ENCODE peak calls at places on chromosomes 16 and 17, in eight cellular contexts. G is IMR-90; C is HCT116; F is heart left ventricle; O is GM12878; E is Panc1; T is lung; R is CD4-positive, alpha-beta T cell. K is an unnamed sample.

GRCh38 chr16:55043499-55043898 is 112.8 kb downstream of the IRX5 start:
- ATAC-seq in O (no peak), E (no peak), T (no peak), R (no peak), C (no peak), G (no peak), F (no peak), K (no peak)

GRCh38 chr17:19433240-19433639 is 22.2 kb downstream of the RNF112 start:
- ATAC-seq in E (no peak), F (no peak), G (no peak), O (no peak), R (no peak), C (no peak), T (no peak), K (no peak)

GRCh38 chr16:11582157-11582814 is 4.4 kb downstream of the LITAF start:
- ATAC-seq in F (no peak), G (no peak), R (no peak), T (no peak), E (no peak), O (peak), C (no peak), K (no peak)

GRCh38 chr17:78131172-78132085 is 858 bp downstream of the TMC8 start:
- ATAC-seq in F (no peak), R (no peak), C (peak), T (no peak), E (no peak), O (peak), G (peak), K (no peak)

GRCh38 chr16:12245088-12245922 is 268.8 kb downstream of the SNX29 start:
- ATAC-seq in F (no peak), E (no peak), G (no peak), O (no peak), T (no peak), C (no peak), R (no peak), K (no peak)

GRCh38 chr16:13906426-13907089 is 13.4 kb upstream of the ERCC4 start:
- ATAC-seq in R (no peak), E (peak), G (no peak), O (peak), F (no peak), T (no peak), C (peak), K (no peak)

GRCh38 chr17:6468051-6468790 is 24.0 kb downstream of the PIMREG start:
- ATAC-seq in C (no peak), G (no peak), F (no peak), R (no peak), O (no peak), T (no peak), E (no peak), K (no peak)

GRCh38 chr17:14545156-14545906 is 244.4 kb downstream of the HS3ST3B1 start:
- ATAC-seq in E (no peak), T (no peak), O (no peak), C (no peak), G (no peak), R (no peak), F (no peak), K (no peak)

GRCh38 chr17:32840241-32840640 is 36.7 kb downstream of the MYO1D start:
- ATAC-seq in G (no peak), R (no peak), E (no peak), F (no peak), C (no peak), T (no peak), O (no peak), K (no peak)

GRCh38 chr16:57889960-57890751 is 80.8 kb downstream of the CNGB1 start:
- ATAC-seq in T (peak), C (no peak), E (no peak), G (peak), F (peak), R (no peak), O (no peak), K (peak)

GRCh38 chr16:54176376-54176901 is 110.1 kb downstream of the IRX3 start:
- ATAC-seq in G (peak), C (no peak), R (no peak), O (no peak), F (no peak), E (no peak), T (no peak), K (no peak)

GRCh38 chr16:17529982-17530760 is 59.4 kb upstream of the XYLT1 start:
- ATAC-seq in C (no peak), T (no peak), E (no peak), G (no peak), R (peak), O (peak), F (no peak), K (no peak)

GRCh38 chr16:87733190-87733589 is 32.6 kb downstream of the KLHDC4 start:
- ATAC-seq in G (no peak), E (no peak), T (no peak), F (no peak), R (peak), C (no peak), O (no peak), K (no peak)

GRCh38 chr17:3879181-3879580 is 13.7 kb downstream of the CAMKK1 start:
- ATAC-seq in O (no peak), T (no peak), C (no peak), R (no peak), F (peak), G (peak), E (no peak), K (peak)

GRCh38 chr17:75614556-75615270 is 18.5 kb upstream of the SMIM5 start:
- ATAC-seq in E (no peak), T (no peak), G (no peak), R (no peak), C (no peak), O (no peak), F (no peak), K (no peak)

GRCh38 chr16:88526906-88527185 is 43.4 kb upstream of the ZC3H18 start:
- ATAC-seq in G (no peak), C (peak), O (peak), F (peak), R (no peak), E (peak), T (no peak), K (no peak)

GRCh38 chr16:68369697-68370096 is 58.9 kb downstream of the PRMT7 start:
- ATAC-seq in G (no peak), T (no peak), O (peak), F (no peak), E (no peak), R (peak), C (no peak), K (no peak)

GRCh38 chr17:18281815-18282214 is 21.4 kb downstream of the MIEF2 start:
- ATAC-seq in F (no peak), R (no peak), O (no peak), E (no peak), T (no peak), C (no peak), G (no peak), K (no peak)

GRCh38 chr16:35525979-35526590 is 2066.7 kb downstream of the TP53TG3F start:
- ATAC-seq in F (no peak), T (no peak), G (no peak), C (no peak), E (no peak), R (no peak), O (no peak), K (no peak)

GRCh38 chr17:81427446-81428120 is 32.3 kb downstream of the BAHCC1 start:
- ATAC-seq in R (peak), F (peak), G (no peak), C (no peak), T (no peak), O (no peak), E (peak), K (no peak)

GRCh38 chr17:82843904-82844640 is 4.2 kb upstream of the ZNF750 start:
- ATAC-seq in G (no peak), C (no peak), F (no peak), E (no peak), T (no peak), R (no peak), O (no peak), K (no peak)

GRCh38 chr17:50063516-50064252 is 7.8 kb downstream of the ITGA3 start:
- ATAC-seq in R (no peak), F (no peak), O (no peak), G (no peak), E (peak), T (no peak), C (no peak), K (no peak)

GRCh38 chr17:74512041-74512440 is 19.2 kb downstream of the CD300LB start:
- ATAC-seq in R (no peak), C (no peak), F (peak), E (no peak), O (no peak), T (no peak), G (no peak), K (no peak)

GRCh38 chr16:88503771-88504488 is 50.9 kb downstream of the ZFPM1 start:
- ATAC-seq in C (no peak), E (no peak), G (no peak), F (no peak), O (no peak), R (no peak), T (no peak), K (no peak)

GRCh38 chr17:19268611-19269010 is 31.4 kb downstream of the EPN2 start:
- ATAC-seq in R (no peak), F (no peak), E (no peak), O (no peak), C (no peak), T (no peak), G (no peak), K (no peak)

GRCh38 chr17:26962255-26963162 is 331.4 kb upstream of the WSB1 start:
- ATAC-seq in F (no peak), E (no peak), O (no peak), T (no peak), G (no peak), C (no peak), R (no peak), K (no peak)

GRCh38 chr17:76473541-76473985 is 6.2 kb downstream of the AANAT start:
- ATAC-seq in R (no peak), F (no peak), E (peak), G (peak), C (peak), O (peak), T (no peak), K (no peak)

GRCh38 chr17:10635290-10635689 is 21.8 kb downstream of the MYH3 start:
- ATAC-seq in R (no peak), O (no peak), C (no peak), T (no peak), E (no peak), G (no peak), F (no peak), K (no peak)

GRCh38 chr16:24771132-24771778 is 41.8 kb downstream of the TNRC6A start:
- ATAC-seq in R (no peak), O (peak), G (peak), F (no peak), T (no peak), E (peak), C (no peak), K (no peak)

GRCh38 chr16:4525069-4525468 is 13.5 kb downstream of the CDIP1 start:
- ATAC-seq in F (peak), R (no peak), C (no peak), O (no peak), G (no peak), T (no peak), E (no peak), K (no peak)

GRCh38 chr17:58755269-58755576 is 431 bp upstream of the PPM1E start:
- ATAC-seq in C (no peak), G (no peak), R (no peak), E (no peak), T (no peak), O (no peak), F (no peak), K (no peak)

GRCh38 chr17:10117581-10118001 is 80.8 kb downstream of the GAS7 start:
- ATAC-seq in R (no peak), E (peak), C (no peak), F (no peak), G (no peak), O (peak), T (no peak), K (no peak)

GRCh38 chr16:49993579-49993978 is 31.4 kb upstream of the CNEP1R1 start:
- ATAC-seq in T (no peak), G (no peak), F (no peak), O (peak), C (no peak), E (no peak), R (no peak), K (no peak)

GRCh38 chr16:85868495-85868894 is 30.5 kb upstream of the IRF8 start:
- ATAC-seq in R (no peak), F (no peak), G (no peak), T (no peak), C (no peak), O (no peak), E (no peak), K (no peak)

GRCh38 chr17:38606646-38607611 is 1.2 kb upstream of the SRCIN1 start:
- ATAC-seq in E (no peak), R (no peak), F (peak), T (no peak), G (no peak), O (no peak), C (no peak), K (no peak)

GRCh38 chr17:59725691-59726090 is 18.2 kb downstream of the VMP1 start:
- ATAC-seq in G (no peak), E (no peak), C (no peak), T (peak), R (no peak), F (no peak), O (no peak), K (peak)

GRCh38 chr17:8946476-8946875 is 19.0 kb downstream of the PIK3R5 start:
- ATAC-seq in C (no peak), R (no peak), F (no peak), G (no peak), T (no peak), O (no peak), E (no peak), K (no peak)

GRCh38 chr17:42913981-42914617 is 13.5 kb downstream of the G6PC1 start:
- ATAC-seq in T (no peak), C (no peak), F (no peak), G (no peak), O (no peak), R (no peak), E (no peak), K (no peak)

GRCh38 chr17:42917236-42917603 is 16.6 kb downstream of the G6PC1 start:
- ATAC-seq in C (no peak), E (no peak), O (no peak), F (no peak), T (no peak), R (no peak), G (no peak), K (no peak)

GRCh38 chr17:42908872-42909700 is 8.5 kb downstream of the G6PC1 start:
- ATAC-seq in T (no peak), F (no peak), O (no peak), R (no peak), G (peak), C (no peak), E (no peak), K (no peak)

GRCh38 chr17:42918902-42919521 is 18.4 kb downstream of the G6PC1 start:
- ATAC-seq in O (peak), F (no peak), R (no peak), T (no peak), C (no peak), G (no peak), E (no peak), K (no peak)

DNA sequence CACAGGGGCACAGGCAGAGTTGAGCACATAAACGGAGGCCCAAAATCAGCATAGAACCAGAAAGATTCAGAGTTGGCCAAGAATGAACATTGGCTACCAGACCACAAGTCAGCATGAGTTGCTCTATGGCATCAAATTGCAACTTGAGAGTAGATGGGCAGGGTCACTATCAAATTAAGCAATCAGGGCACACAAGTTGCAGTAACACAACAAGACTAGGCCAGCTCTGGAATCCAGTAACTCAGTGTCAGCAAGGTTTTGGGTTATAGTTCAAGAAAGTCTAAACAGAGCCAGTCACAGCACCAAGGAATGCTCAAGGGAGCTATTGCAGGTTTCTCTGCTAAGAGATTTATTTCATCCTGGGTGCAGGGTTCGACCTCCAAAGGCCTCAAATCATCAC is 12.9 kb downstream of the G6PC1 start:
- ATAC-seq in E (no peak), R (no peak), O (no peak), G (peak), F (no peak), T (no peak), C (no peak), K (no peak)
- TF ChIP-seq CTCF in E (no peak), R (no peak), O (no peak), G (no peak), F (no peak), T (no peak), C (no peak), K (no peak)

DNA sequence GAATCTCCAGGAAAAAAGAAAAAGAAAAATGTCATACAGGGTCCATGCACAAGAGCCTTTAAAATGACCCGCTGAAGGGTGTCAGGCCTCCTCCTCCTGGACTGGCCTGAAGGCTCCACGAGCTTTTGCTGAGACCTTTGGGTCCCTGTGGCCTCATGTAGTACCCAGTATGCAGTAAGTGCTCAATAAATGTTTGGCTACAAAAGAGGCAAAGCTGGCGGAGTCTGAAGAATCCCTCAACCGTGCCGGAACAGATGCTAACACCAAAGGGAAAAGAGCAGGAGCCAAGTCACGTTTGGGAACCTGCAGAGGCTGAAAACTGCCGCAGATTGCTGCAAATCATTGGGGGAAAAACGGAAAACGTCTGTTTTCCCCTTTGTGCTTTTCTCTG is 845 bp downstream of the STH start:
- ATAC-seq in G (no peak), R (no peak), E (no peak), T (no peak), F (no peak), C (no peak), O (no peak), K (no peak)
- TF ChIP-seq CTCF in G (no peak), R (no peak), E (no peak), T (no peak), F (no peak), C (no peak), O (no peak), K (no peak)

DNA sequence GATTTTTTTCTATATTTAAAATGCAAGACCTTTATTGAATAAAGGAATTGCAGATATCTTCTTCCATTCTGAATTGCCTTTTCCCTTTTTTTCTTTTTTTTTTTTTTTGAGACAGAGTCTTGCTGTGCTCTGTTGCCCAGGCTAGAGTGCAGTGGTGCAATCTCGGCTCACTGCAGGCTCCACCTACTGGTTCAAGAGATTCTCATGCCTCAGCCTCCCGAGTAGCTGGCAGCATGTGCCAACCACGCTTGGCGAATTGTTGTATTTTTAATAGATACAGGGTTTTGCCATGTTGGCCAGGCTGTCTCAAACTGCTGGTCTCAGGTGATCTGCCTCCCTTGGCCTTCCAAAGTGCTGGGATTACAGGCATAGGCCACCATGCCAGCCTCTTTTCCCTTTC is 151.5 kb downstream of the CEP112 start:
- ATAC-seq in G (no peak), F (no peak), E (no peak), C (peak), O (no peak), R (no peak), T (no peak), K (no peak)
- TF ChIP-seq CTCF in G (no peak), F (no peak), E (peak), C (peak), O (no peak), R (no peak), T (no peak), K (no peak)

GRCh38 chr16:28904828-28905227 is 20.2 kb downstream of the RABEP2 start:
- ATAC-seq in E (no peak), R (no peak), C (no peak), G (no peak), O (no peak), F (no peak), T (no peak), K (no peak)
- TF ChIP-seq CTCF in E (no peak), R (no peak), C (no peak), G (no peak), O (no peak), F (no peak), T (no peak), K (no peak)

GRCh38 chr16:80616362-80616761 is 75.6 kb downstream of the DYNLRB2 start:
- ATAC-seq in C (no peak), E (no peak), F (no peak), O (no peak), R (no peak), G (no peak), T (no peak), K (no peak)

GRCh38 chr16:80615751-80616150 is 75.0 kb downstream of the DYNLRB2 start:
- ATAC-seq in E (no peak), C (no peak), O (no peak), T (no peak), F (no peak), R (no peak), G (no peak), K (no peak)

GRCh38 chr16:80612461-80613017 is 71.7 kb downstream of the DYNLRB2 start:
- ATAC-seq in T (no peak), O (no peak), F (no peak), E (no peak), C (no peak), G (no peak), R (no peak), K (no peak)

GRCh38 chr16:80611930-80612327 is 71.1 kb downstream of the DYNLRB2 start:
- ATAC-seq in C (no peak), F (no peak), G (no peak), T (no peak), E (no peak), R (no peak), O (no peak), K (no peak)

DNA sequence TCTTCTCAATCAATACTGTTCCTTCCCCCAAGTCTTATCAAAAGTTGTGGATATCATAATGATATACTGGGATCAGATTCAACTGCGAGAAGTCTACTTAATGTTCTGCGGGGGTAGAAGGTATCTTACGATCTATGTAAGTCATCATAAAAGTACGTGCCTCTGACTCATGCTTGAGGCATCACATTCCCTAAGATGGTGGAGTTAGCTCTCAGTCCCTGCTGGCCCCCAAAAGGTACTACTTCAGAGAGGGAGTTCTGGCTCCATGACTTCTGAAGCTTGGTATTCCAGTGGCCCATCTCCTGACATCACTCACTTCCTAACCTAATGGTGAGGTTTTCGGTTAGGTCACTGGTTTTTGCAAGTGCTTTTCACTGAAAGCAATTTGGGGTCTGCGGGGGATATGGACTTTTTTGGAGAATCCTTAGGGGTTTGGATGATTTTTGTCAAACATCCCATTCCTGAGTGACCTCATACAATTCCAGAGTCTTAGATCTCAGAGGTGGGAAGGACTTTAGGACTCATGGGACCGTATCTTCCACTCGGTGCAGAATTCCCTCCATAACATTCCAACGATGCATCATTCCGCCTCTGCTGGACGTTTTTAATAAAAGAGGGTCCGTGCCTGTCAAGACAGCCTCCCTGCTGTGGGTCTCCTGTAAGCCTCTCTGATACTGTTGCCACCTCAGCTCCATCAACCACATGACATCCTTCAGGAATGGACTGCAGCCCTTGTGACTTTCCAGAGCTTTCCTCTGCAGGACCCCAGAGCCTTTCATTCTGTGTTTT is 74.3 kb downstream of the DYNLRB2 start:
- ATAC-seq in O (no peak), F (no peak), C (peak), G (peak), T (no peak), R (no peak), E (peak), K (no peak)
- TF ChIP-seq CTCF in O (no peak), F (no peak), C (no peak), G (peak), T (no peak), R (no peak), E (no peak), K (no peak)